ENCODE peak calls at places on chromosomes 5 and 9, in eight cellular contexts. L, I, E, X, Y, P, A and G are unnamed samples.

GRCh38 chr9:121876658-121877271 is 216.3 kb downstream of the TTLL11 start:
- DNase-seq in L (no peak), I (no peak), E (no peak), X (no peak), Y (no peak), P (no peak), A (no peak), G (peak)

GRCh38 chr9:11275158-11275695 is 662.4 kb upstream of the PTPRD start:
- DNase-seq in L (no peak), I (no peak), E (no peak), X (no peak), Y (no peak), P (no peak), A (no peak), G (no peak)

GRCh38 chr5:151719228-151719861 is 32.6 kb upstream of the SPARC start:
- DNase-seq in L (no peak), I (no peak), E (peak), X (peak), Y (no peak), P (no peak), A (no peak), G (peak)

GRCh38 chr9:87327567-87328125 is 170.0 kb upstream of the DAPK1 start:
- DNase-seq in L (no peak), I (no peak), E (no peak), X (no peak), Y (no peak), P (no peak), A (no peak), G (peak)

GRCh38 chr5:6359534-6359933 is 18.8 kb downstream of the MED10 start:
- DNase-seq in L (no peak), I (no peak), E (no peak), X (no peak), Y (no peak), P (no peak), A (no peak), G (no peak)

GRCh38 chr5:6454628-6455053 is 6.0 kb downstream of the UBE2QL1 start:
- DNase-seq in L (no peak), I (no peak), E (no peak), X (no peak), Y (no peak), P (no peak), A (no peak), G (no peak)

GRCh38 chr5:77995793-77996409 is 219.8 kb upstream of the TBCA start:
- DNase-seq in L (no peak), I (no peak), E (no peak), X (no peak), Y (no peak), P (no peak), A (no peak), G (no peak)

GRCh38 chr9:89742660-89743059 is 137.8 kb downstream of the GADD45G start:
- DNase-seq in L (no peak), I (no peak), E (no peak), X (no peak), Y (no peak), P (no peak), A (no peak), G (no peak)

GRCh38 chr5:62934319-62934718 is 355.7 kb downstream of the LRRC70 start:
- DNase-seq in L (no peak), I (no peak), E (no peak), X (no peak), Y (no peak), P (no peak), A (no peak), G (no peak)

GRCh38 chr5:66645039-66645438 is 48.8 kb downstream of the MAST4 start:
- DNase-seq in L (no peak), I (no peak), E (no peak), X (no peak), Y (no peak), P (no peak), A (no peak), G (no peak)

GRCh38 chr9:84697494-84698114 is 28.1 kb downstream of the NTRK2 start:
- DNase-seq in L (no peak), I (peak), E (peak), X (no peak), Y (peak), P (peak), A (no peak), G (no peak)

GRCh38 chr9:85427749-85428148 is 314.0 kb downstream of the AGTPBP1 start:
- DNase-seq in L (no peak), I (no peak), E (no peak), X (no peak), Y (no peak), P (no peak), A (no peak), G (no peak)

GRCh38 chr9:113661074-113661473 is 197.5 kb downstream of the RGS3 start:
- DNase-seq in L (no peak), I (no peak), E (no peak), X (no peak), Y (no peak), P (no peak), A (no peak), G (no peak)

GRCh38 chr9:110298028-110298605 is 39.5 kb downstream of the TXNDC8 start:
- DNase-seq in L (no peak), I (no peak), E (no peak), X (no peak), Y (no peak), P (no peak), A (no peak), G (no peak)

GRCh38 chr9:123269316-123269715 is 930 bp upstream of the STRBP start:
- DNase-seq in L (no peak), I (no peak), E (no peak), X (no peak), Y (no peak), P (no peak), A (no peak), G (no peak)

GRCh38 chr9:128634111-128634510 is 22.5 kb downstream of the DYNC2I2 start:
- DNase-seq in L (no peak), I (no peak), E (peak), X (no peak), Y (no peak), P (no peak), A (no peak), G (no peak)

GRCh38 chr9:132583584-132584304 is 1.3 kb downstream of the BARHL1 start:
- DNase-seq in L (no peak), I (no peak), E (no peak), X (no peak), Y (no peak), P (no peak), A (no peak), G (no peak)

GRCh38 chr5:173581408-173582197 is 34.8 kb downstream of the BOD1 start:
- DNase-seq in L (peak), I (peak), E (peak), X (no peak), Y (no peak), P (peak), A (peak), G (peak)

GRCh38 chr9:76729980-76730737 is 34.1 kb upstream of the PCA3 start:
- DNase-seq in L (no peak), I (no peak), E (no peak), X (no peak), Y (peak), P (no peak), A (no peak), G (no peak)

GRCh38 chr9:36833954-36834353 is 200.1 kb downstream of the PAX5 start:
- DNase-seq in L (no peak), I (no peak), E (peak), X (no peak), Y (no peak), P (no peak), A (no peak), G (no peak)

GRCh38 chr9:115276621-115277020 is 158.7 kb upstream of the TNC start:
- DNase-seq in L (no peak), I (no peak), E (no peak), X (no peak), Y (no peak), P (no peak), A (no peak), G (peak)

GRCh38 chr9:99385814-99386279 is 163.8 kb downstream of the SEC61B start:
- DNase-seq in L (no peak), I (peak), E (no peak), X (no peak), Y (no peak), P (peak), A (no peak), G (no peak)

GRCh38 chr9:35691325-35691631 is 1.6 kb upstream of the TPM2 start:
- DNase-seq in L (no peak), I (no peak), E (no peak), X (no peak), Y (no peak), P (no peak), A (no peak), G (peak)

GRCh38 chr5:97550164-97550563 is 367.1 kb upstream of the RIOK2 start:
- DNase-seq in L (no peak), I (no peak), E (no peak), X (peak), Y (no peak), P (no peak), A (no peak), G (peak)

GRCh38 chr9:90393355-90394152 is 249.1 kb downstream of the DIRAS2 start:
- DNase-seq in L (no peak), I (no peak), E (no peak), X (no peak), Y (no peak), P (no peak), A (no peak), G (no peak)

GRCh38 chr5:103117471-103117991 is 2.4 kb downstream of the GIN1 start:
- DNase-seq in L (no peak), I (no peak), E (no peak), X (no peak), Y (no peak), P (no peak), A (no peak), G (no peak)

GRCh38 chr5:63194126-63194525 is 615.5 kb downstream of the LRRC70 start:
- DNase-seq in L (no peak), I (no peak), E (no peak), X (no peak), Y (no peak), P (no peak), A (no peak), G (no peak)

GRCh38 chr5:80142996-80143395 is 107.8 kb downstream of the THBS4 start:
- DNase-seq in L (no peak), I (no peak), E (no peak), X (no peak), Y (no peak), P (no peak), A (no peak), G (no peak)

GRCh38 chr9:75086443-75087278 is 1.3 kb downstream of the NMRK1 start:
- DNase-seq in L (no peak), I (no peak), E (peak), X (peak), Y (no peak), P (no peak), A (no peak), G (no peak)

GRCh38 chr5:141835928-141836667 is 42.1 kb downstream of the PCDH1 start:
- DNase-seq in L (no peak), I (no peak), E (no peak), X (no peak), Y (no peak), P (no peak), A (no peak), G (no peak)

GRCh38 chr9:122392714-122393113 is 21.9 kb downstream of the PTGS1 start:
- DNase-seq in L (no peak), I (no peak), E (no peak), X (no peak), Y (no peak), P (no peak), A (no peak), G (no peak)

GRCh38 chr5:179430256-179431175 is 85.3 kb upstream of the ADAMTS2 start:
- DNase-seq in L (no peak), I (no peak), E (no peak), X (no peak), Y (no peak), P (no peak), A (no peak), G (no peak)

GRCh38 chr5:77077821-77078176 is 9.3 kb downstream of the ZBED3 start:
- DNase-seq in L (no peak), I (no peak), E (no peak), X (no peak), Y (no peak), P (no peak), A (no peak), G (no peak)

GRCh38 chr9:136305822-136306690 is 2.2 kb upstream of the CCDC187 start:
- DNase-seq in L (no peak), I (no peak), E (no peak), X (no peak), Y (no peak), P (peak), A (no peak), G (no peak)

GRCh38 chr5:9456435-9457042 is 89.3 kb downstream of the SEMA5A start:
- DNase-seq in L (no peak), I (no peak), E (no peak), X (no peak), Y (no peak), P (no peak), A (no peak), G (no peak)

GRCh38 chr9:91395106-91395552 is 28.5 kb downstream of the NFIL3 start:
- DNase-seq in L (no peak), I (no peak), E (no peak), X (peak), Y (no peak), P (no peak), A (no peak), G (peak)